ENCODE peak calls at places on chromosome 20, in five cellular contexts. U is mammary epithelial cell; K is lower lobe of right lung; Y is cardiac muscle cell; S is CD8-positive, alpha-beta T cell. O is an unnamed sample.

GRCh38 chr20:44603327-44603726 is 20.9 kb downstream of the PKIG start:
- DNase-seq in S (no peak), K (no peak), U (no peak), Y (no peak), O (no peak)

GRCh38 chr20:33993800-33994623 is at the start of gene RALY:
- DNase-seq in U (peak; percentile 85), K (peak; percentile 92), Y (peak; percentile 88), S (peak; percentile 75), O (peak; percentile 26)

GRCh38 chr20:52313335-52313963 is 121.9 kb upstream of the ZFP64 start:
- DNase-seq in Y (peak; percentile 60), S (no peak), U (peak; percentile 23), K (no peak), O (no peak)

GRCh38 chr20:48106428-48106827 is 321.1 kb upstream of the SULF2 start:
- DNase-seq in U (no peak), Y (no peak), S (no peak), K (no peak), O (no peak)

GRCh38 chr20:8326899-8327298 is 194.8 kb downstream of the PLCB1 start:
- DNase-seq in U (no peak), S (no peak), Y (no peak), K (no peak), O (no peak)

GRCh38 chr20:37384683-37385174 is 38.8 kb downstream of the SRC start:
- DNase-seq in K (peak; percentile 80), S (peak; percentile 69), U (peak; percentile 30), Y (peak; percentile 74), O (no peak)

GRCh38 chr20:47317127-47317895 is 39.2 kb downstream of the ZMYND8 start:
- DNase-seq in K (peak; percentile 84), Y (no peak), S (peak; percentile 37), U (peak; percentile 100), O (peak; percentile 18)

GRCh38 chr20:52490715-52491430 is 299.3 kb upstream of the ZFP64 start:
- DNase-seq in U (peak; percentile 1), Y (no peak), S (no peak), K (no peak), O (no peak)

GRCh38 chr20:64009811-64010387 is 26.1 kb upstream of the C20orf204 start:
- DNase-seq in Y (no peak), U (no peak), S (no peak), K (no peak), O (no peak)

GRCh38 chr20:8372819-8373218 is 240.8 kb downstream of the PLCB1 start:
- DNase-seq in K (no peak), S (no peak), U (no peak), Y (peak; percentile 24), O (no peak)

GRCh38 chr20:57627972-57628650 is 7.9 kb upstream of the ZBP1 start:
- DNase-seq in U (no peak), S (peak; percentile 56), Y (no peak), K (no peak), O (peak; percentile 29)

GRCh38 chr20:37856932-37857660 is 45.8 kb upstream of the VSTM2L start:
- DNase-seq in K (no peak), U (no peak), S (no peak), Y (no peak), O (no peak)

GRCh38 chr20:63896136-63896890 is 1.4 kb downstream of the DNAJC5 start:
- DNase-seq in S (no peak), Y (peak; percentile 28), K (peak; percentile 80), U (peak; percentile 43), O (no peak)

GRCh38 chr20:44896583-44896982 is 11.1 kb downstream of the YWHAB start:
- DNase-seq in U (no peak), Y (no peak), S (no peak), K (no peak), O (no peak)

GRCh38 chr20:23226612-23227265 is 123.9 kb upstream of the NXT1 start:
- DNase-seq in Y (no peak), S (no peak), U (no peak), K (no peak), O (no peak)

GRCh38 chr20:35968930-35969329 is 540 bp downstream of the CNBD2 start:
- DNase-seq in Y (no peak), K (no peak), S (no peak), U (peak; percentile 37), O (no peak)

GRCh38 chr20:43433250-43433854 is 24.3 kb upstream of the SRSF6 start:
- DNase-seq in K (no peak), U (no peak), Y (no peak), S (no peak), O (no peak)

GRCh38 chr20:19849341-19850189 is 91.5 kb downstream of the RIN2 start:
- DNase-seq in Y (peak; percentile 6), S (no peak), K (no peak), U (no peak), O (no peak)
- H3K27ac ChIP-seq in Y (peak overlapping the region; percentile 89), S (no peak overlapping the region), K (peak overlapping the region; percentile 49), U (no peak overlapping the region), O (peak overlapping the region; percentile 80)

DNA sequence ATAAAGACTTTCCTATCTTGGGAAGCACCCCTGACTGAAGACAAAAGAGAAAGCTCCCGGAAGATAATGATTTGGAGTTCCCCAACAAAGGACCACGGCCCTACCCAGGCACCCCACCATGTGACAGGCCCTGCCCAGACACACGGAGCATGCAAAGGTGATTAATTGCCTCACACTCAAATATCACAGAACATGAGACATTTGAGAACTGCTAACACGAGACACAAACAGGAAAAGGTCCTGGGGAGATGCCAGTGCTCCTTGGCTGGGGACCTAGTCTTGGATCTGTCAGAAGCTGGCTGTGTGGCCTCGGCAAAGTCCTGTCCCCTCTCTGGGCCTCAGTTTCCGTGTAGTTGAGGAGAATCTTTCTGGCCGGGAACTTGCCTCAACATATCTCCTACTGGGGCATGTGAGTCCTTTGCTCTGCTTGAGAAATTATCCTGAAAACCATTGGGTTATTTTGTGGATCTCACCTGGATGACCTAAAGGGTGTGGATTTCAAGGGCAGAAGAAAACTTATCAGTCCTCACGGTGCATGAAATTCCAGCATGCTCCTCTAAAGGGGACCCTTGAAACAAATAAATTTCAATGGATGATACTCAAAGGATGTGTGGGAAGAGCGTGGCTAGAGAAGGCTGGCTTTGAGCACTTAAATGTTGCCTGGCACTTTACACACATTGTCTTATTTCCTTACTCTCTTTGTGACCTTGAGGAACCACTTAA is 82.3 kb upstream of the PTPN1 start:
- DNase-seq in K (no peak), Y (no peak), U (peak; percentile 72), S (no peak), O (no peak)
- H3K27ac ChIP-seq in K (no peak overlapping the region), Y (no peak overlapping the region), U (peak overlapping the region; percentile 39), S (no peak overlapping the region), O (peak overlapping the region; percentile 9)

DNA sequence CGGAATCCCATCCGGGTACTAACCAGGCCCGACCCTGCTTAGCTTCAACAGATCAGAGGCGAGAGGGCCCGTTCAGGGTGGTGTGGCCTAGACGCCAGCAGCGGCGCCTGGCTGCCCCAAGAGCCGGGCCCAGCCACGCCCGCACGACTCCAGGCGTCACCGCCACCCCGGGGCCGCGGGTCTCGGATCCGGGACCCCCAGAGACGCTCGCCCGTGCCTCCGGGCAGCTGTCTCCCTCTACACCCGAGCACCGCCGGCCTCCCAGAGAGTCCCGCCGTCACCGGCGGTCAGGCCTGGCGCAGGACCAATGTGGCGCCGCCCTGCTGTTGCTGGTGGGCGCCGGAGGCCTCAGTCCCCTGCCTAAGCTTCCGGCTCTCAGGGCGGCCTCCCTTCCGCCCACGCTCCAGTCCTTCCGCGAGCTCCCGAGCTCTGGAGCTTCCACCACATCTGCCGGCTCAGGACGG is 441.2 kb upstream of the DEFB115 start:
- DNase-seq in U (no peak), K (peak; percentile 59), Y (no peak), S (no peak), O (no peak)
- H3K27ac ChIP-seq in U (no peak overlapping the region), K (no peak overlapping the region), Y (no peak overlapping the region), S (no peak overlapping the region), O (no peak overlapping the region)

GRCh38 chr20:1798982-1799381 is 96.2 kb upstream of the SIRPA start:
- DNase-seq in Y (no peak), S (no peak), U (no peak), K (no peak), O (no peak)

GRCh38 chr20:1801551-1801950 is 93.7 kb upstream of the SIRPA start:
- DNase-seq in Y (no peak), U (no peak), S (no peak), K (no peak), O (no peak)

GRCh38 chr20:1800777-1801176 is 94.4 kb upstream of the SIRPA start:
- DNase-seq in U (no peak), Y (peak; percentile 18), K (no peak), S (no peak), O (no peak)

GRCh38 chr20:1802385-1803215 is 92.6 kb upstream of the SIRPA start:
- DNase-seq in K (peak; percentile 84), S (no peak), U (peak; percentile 52), Y (peak; percentile 78), O (no peak)

GRCh38 chr20:1800180-1800579 is 95.0 kb upstream of the SIRPA start:
- DNase-seq in U (no peak), S (no peak), K (no peak), Y (no peak), O (no peak)
- H3K27ac ChIP-seq in U (no peak overlapping the region), S (no peak overlapping the region), K (no peak overlapping the region), Y (no peak overlapping the region), O (no peak overlapping the region)

GRCh38 chr20:50731055-50731929 is at the start of gene PARD6B:
- DNase-seq in U (peak; percentile 100), S (peak; percentile 99), Y (peak; percentile 100), K (peak; percentile 98), O (peak; percentile 95)
- H3K27ac ChIP-seq in U (peak within 1 kb of the TSS; percentile 88), S (peak within 1 kb of the TSS; percentile 54), Y (peak within 1 kb of the TSS; percentile 95), K (peak within 1 kb of the TSS; percentile 93), O (peak within 1 kb of the TSS; percentile 87)

O was measured in esophagus squamous epithelium.